ENCODE peak calls at places on chromosomes 13 and 19, in five cellular contexts. G is effector CD4-positive, alpha-beta T cell; V is Peyer's patch; L is heart right ventricle; R is H9. O is an unnamed sample.

GRCh38 chr13:89066868-89067466 is 1395.8 kb downstream of the SLITRK5 start:
- DNase-seq in G (no peak), R (peak), V (no peak), L (no peak), O (peak)

GRCh38 chr19:49297403-49297802 is 27.6 kb downstream of the SLC6A16 start:
- DNase-seq in G (no peak), L (no peak), R (no peak), V (no peak), O (no peak)

GRCh38 chr13:48403151-48403631 is 9.7 kb downstream of the LPAR6 start:
- DNase-seq in V (no peak), R (no peak), L (no peak), G (no peak), O (no peak)

GRCh38 chr19:41195675-41196497 is 2.9 kb downstream of the CYP2S1 start:
- DNase-seq in G (no peak), V (no peak), R (no peak), L (no peak), O (no peak)

GRCh38 chr13:52127783-52128702 is 830 bp downstream of the NEK5 start:
- DNase-seq in V (peak), L (peak), G (peak), R (peak), O (peak)

GRCh38 chr19:47445527-47445926 is 26.2 kb downstream of the SLC8A2 start:
- DNase-seq in R (no peak), G (no peak), L (no peak), V (no peak), O (no peak)

GRCh38 chr13:106567421-106568224 is at the start of gene ARGLU1:
- DNase-seq in G (peak), L (peak), R (peak), V (peak), O (peak)

GRCh38 chr13:23965346-23965745 is 68.0 kb upstream of the C1QTNF9B start:
- DNase-seq in L (no peak), R (no peak), V (no peak), G (no peak), O (no peak)

GRCh38 chr19:19372656-19373416 is 32.6 kb upstream of the GATAD2A start:
- DNase-seq in V (peak), R (peak), L (peak), G (no peak), O (peak)

O was measured in K562.